ENCODE peak calls at places on chromosomes 5 and 9, in eight cellular contexts. Q is psoas muscle; N is heart left ventricle; O is NCI-H1436; V is left colon; S is activated T-helper 1 cell treated with anti-CD3 and anti-CD28 coated beads, Interleukin-2, amount 50 U/mL, for 16 hours; A is uterus; T is HT1080. C is an unnamed sample.

GRCh38 chr5:99275128-99275527 is 346.3 kb upstream of the CHD1 start:
- DNase-seq in Q (no peak), N (no peak), O (no peak), V (no peak), S (no peak), A (no peak), T (no peak), C (no peak)

GRCh38 chr5:133421394-133421793 is 190.9 kb downstream of the FSTL4 start:
- DNase-seq in Q (no peak), N (no peak), O (peak; percentile 12), V (no peak), S (no peak), A (no peak), T (peak; percentile 35), C (no peak)

GRCh38 chr9:38713426-38713825 is 6.5 kb downstream of the FAM240B start:
- DNase-seq in Q (no peak), N (no peak), O (no peak), V (no peak), S (no peak), A (no peak), T (peak; percentile 68), C (no peak)

GRCh38 chr5:96434201-96434645 is 1.2 kb upstream of the PCSK1 start:
- DNase-seq in Q (peak; percentile 49), N (peak; percentile 65), O (peak; percentile 30), V (peak; percentile 45), S (peak; percentile 1), A (peak; percentile 26), T (peak; percentile 71), C (peak; percentile 27)

GRCh38 chr9:995776-996175 is 19.3 kb downstream of the DMRT3 start:
- DNase-seq in Q (no peak), N (no peak), O (no peak), V (no peak), S (no peak), A (no peak), T (no peak), C (no peak)

GRCh38 chr5:58012103-58012502 is 447.8 kb downstream of the PLK2 start:
- DNase-seq in Q (no peak), N (no peak), O (no peak), V (no peak), S (no peak), A (no peak), T (peak; percentile 21), C (no peak)

GRCh38 chr9:85859751-85860150 is 81.2 kb upstream of the NAA35 start:
- DNase-seq in Q (no peak), N (no peak), O (peak; percentile 7), V (no peak), S (no peak), A (no peak), T (no peak), C (no peak)

GRCh38 chr9:34382879-34383278 is 6.2 kb upstream of the MYORG start:
- DNase-seq in Q (no peak), N (no peak), O (no peak), V (no peak), S (no peak), A (no peak), T (no peak), C (no peak)

GRCh38 chr5:15365040-15365439 is 134.9 kb upstream of the FBXL7 start:
- DNase-seq in Q (no peak), N (no peak), O (no peak), V (no peak), S (no peak), A (no peak), T (no peak), C (no peak)

GRCh38 chr5:160293901-160294561 is 18.3 kb downstream of the CCNJL start:
- DNase-seq in Q (no peak), N (no peak), O (no peak), V (peak; percentile 40), S (no peak), A (no peak), T (no peak), C (no peak)

GRCh38 chr5:107253246-107253645 is 417.5 kb downstream of the EFNA5 start:
- DNase-seq in Q (no peak), N (no peak), O (no peak), V (no peak), S (no peak), A (no peak), T (no peak), C (no peak)

GRCh38 chr9:35871514-35871913 is 1.3 kb upstream of the OR13J1 start:
- DNase-seq in Q (no peak), N (no peak), O (no peak), V (no peak), S (no peak), A (no peak), T (peak; percentile 66), C (no peak)

GRCh38 chr5:88555658-88556057 is 287.0 kb upstream of the TMEM161B start:
- DNase-seq in Q (no peak), N (no peak), O (no peak), V (no peak), S (no peak), A (no peak), T (peak; percentile 7), C (no peak)

GRCh38 chr9:89138463-89139390 is 39.9 kb downstream of the SHC3 start:
- DNase-seq in Q (no peak), N (no peak), O (no peak), V (no peak), S (no peak), A (no peak), T (peak; percentile 12), C (no peak)

GRCh38 chr9:21465859-21466518 is 16.1 kb downstream of the IFNE start:
- DNase-seq in Q (no peak), N (no peak), O (peak; percentile 3), V (no peak), S (no peak), A (no peak), T (peak; percentile 64), C (no peak)

GRCh38 chr5:15105799-15106393 is 234.3 kb upstream of the ANKH start:
- DNase-seq in Q (no peak), N (peak; percentile 21), O (no peak), V (no peak), S (no peak), A (peak; percentile 16), T (peak; percentile 67), C (peak; percentile 27)

GRCh38 chr9:37925786-37926736 is 22.1 kb upstream of the SLC25A51 start:
- DNase-seq in Q (no peak), N (no peak), O (no peak), V (no peak), S (no peak), A (no peak), T (peak; percentile 64), C (no peak)

GRCh38 chr5:80186634-80187033 is 69.2 kb downstream of the SERINC5 start:
- DNase-seq in Q (no peak), N (no peak), O (no peak), V (peak; percentile 72), S (no peak), A (no peak), T (no peak), C (no peak)

GRCh38 chr5:154403234-154403633 is 42.6 kb upstream of the SAP30L start:
- DNase-seq in Q (no peak), N (no peak), O (no peak), V (no peak), S (no peak), A (no peak), T (peak; percentile 10), C (no peak)

GRCh38 chr5:5371005-5371404 is 51.5 kb upstream of the ICE1 start:
- DNase-seq in Q (no peak), N (no peak), O (no peak), V (no peak), S (no peak), A (no peak), T (no peak), C (no peak)

GRCh38 chr5:36606437-36607113 is at the start of gene SLC1A3:
- DNase-seq in Q (peak; percentile 34), N (peak; percentile 54), O (no peak), V (peak; percentile 26), S (no peak), A (peak; percentile 20), T (peak; percentile 83), C (peak; percentile 37)

GRCh38 chr5:150261231-150261630 is 28.3 kb downstream of the CAMK2A start:
- DNase-seq in Q (no peak), N (no peak), O (no peak), V (no peak), S (no peak), A (no peak), T (peak; percentile 44), C (no peak)

GRCh38 chr5:86757824-86758223 is 140.1 kb downstream of the COX7C start:
- DNase-seq in Q (no peak), N (no peak), O (no peak), V (no peak), S (no peak), A (no peak), T (peak; percentile 41), C (no peak)

GRCh38 chr5:139422307-139422893 is 16.9 kb downstream of the DNAJC18 start:
- DNase-seq in Q (no peak), N (no peak), O (peak; percentile 32), V (no peak), S (peak; percentile 28), A (no peak), T (peak; percentile 65), C (no peak)